ENCODE peak calls at places on chromosomes 3 and 15, in nine cellular contexts. G, A, E, O, T, Z, M, B and U are unnamed samples.

GRCh38 chr15:101067660-101068522 is 148.7 kb downstream of the LRRK1 start:
- DNase-seq in Z (no peak), T (no peak), O (no peak), G (no peak), B (no peak), M (no peak), A (peak), E (no peak), U (no peak)

GRCh38 chr15:22979069-22979698 is 984 bp downstream of the CYFIP1 start:
- DNase-seq in B (peak), O (peak), A (peak), T (peak), M (peak), G (peak), E (peak), Z (peak), U (no peak)

GRCh38 chr15:41603941-41604660 is 45.1 kb downstream of the TYRO3 start:
- DNase-seq in T (peak), M (peak), O (peak), G (peak), B (peak), Z (peak), A (peak), E (peak), U (peak)

GRCh38 chr3:48565591-48566400 is 2.2 kb upstream of the UCN2 start:
- DNase-seq in E (no peak), Z (no peak), B (no peak), O (no peak), M (no peak), T (no peak), A (no peak), G (no peak), U (no peak)

GRCh38 chr3:153614563-153614962 is 452.5 kb downstream of the RAP2B start:
- DNase-seq in T (no peak), E (no peak), Z (no peak), A (no peak), O (no peak), G (no peak), B (no peak), M (no peak), U (no peak)

GRCh38 chr3:42980209-42980608 is 1.1 kb downstream of the GASK1A start:
- DNase-seq in Z (no peak), B (no peak), M (no peak), G (no peak), T (no peak), E (no peak), A (no peak), O (no peak), U (no peak)

GRCh38 chr3:49591615-49592014 is 37.3 kb downstream of the BSN start:
- DNase-seq in B (no peak), T (no peak), M (no peak), A (no peak), E (no peak), G (no peak), Z (no peak), O (no peak), U (no peak)

GRCh38 chr3:69558912-69559311 is 173.0 kb upstream of the FRMD4B start:
- DNase-seq in B (no peak), M (no peak), E (peak), A (peak), O (no peak), Z (no peak), G (peak), T (no peak), U (no peak)

GRCh38 chr3:140050977-140051957 is 116.3 kb downstream of the CLSTN2 start:
- DNase-seq in Z (no peak), G (peak), O (no peak), T (no peak), B (no peak), A (peak), M (no peak), E (no peak), U (no peak)

GRCh38 chr3:30350011-30350410 is 256.4 kb upstream of the TGFBR2 start:
- DNase-seq in G (no peak), A (no peak), O (no peak), E (no peak), Z (no peak), B (no peak), M (no peak), T (no peak), U (no peak)

GRCh38 chr3:140630866-140631265 is 47.0 kb upstream of the TRIM42 start:
- DNase-seq in O (no peak), E (no peak), G (no peak), Z (no peak), T (no peak), B (no peak), M (no peak), A (no peak), U (no peak)

GRCh38 chr3:160956785-160957184 is 148.4 kb downstream of the B3GALNT1 start:
- DNase-seq in Z (no peak), T (no peak), G (no peak), O (no peak), A (no peak), B (no peak), E (no peak), M (no peak), U (no peak)

GRCh38 chr3:11565072-11565471 is 78.6 kb downstream of the VGLL4 start:
- DNase-seq in T (no peak), M (no peak), A (peak), G (no peak), Z (no peak), B (no peak), E (no peak), O (no peak), U (no peak)

GRCh38 chr3:113626513-113627371 is 69.7 kb downstream of the USF3 start:
- DNase-seq in O (peak), T (peak), A (peak), M (no peak), B (no peak), E (peak), Z (no peak), G (peak), U (no peak)

GRCh38 chr15:91921188-91921820 is 67.8 kb downstream of the SLCO3A1 start:
- DNase-seq in O (no peak), E (no peak), B (no peak), G (no peak), M (no peak), Z (no peak), T (no peak), A (no peak), U (no peak)

GRCh38 chr3:190854062-190854461 is 8.4 kb downstream of the GMNC start:
- DNase-seq in M (no peak), Z (no peak), A (no peak), O (no peak), B (no peak), T (no peak), G (no peak), E (no peak), U (no peak)

GRCh38 chr3:184315871-184316661 is 1.7 kb downstream of the EIF4G1 start:
- DNase-seq in A (peak), G (no peak), O (no peak), B (no peak), T (no peak), E (peak), M (peak), Z (no peak), U (no peak)

GRCh38 chr3:87488725-87489124 is 212.3 kb upstream of the POU1F1 start:
- DNase-seq in G (no peak), M (no peak), O (no peak), B (no peak), T (no peak), E (no peak), A (no peak), Z (no peak), U (no peak)

GRCh38 chr15:49467782-49468181 is 44.7 kb downstream of the FGF7 start:
- DNase-seq in O (no peak), B (no peak), Z (no peak), M (no peak), E (no peak), G (no peak), A (no peak), T (no peak), U (no peak)

GRCh38 chr3:194766845-194767244 is 81.2 kb downstream of the FAM43A start:
- DNase-seq in E (no peak), G (peak), Z (no peak), O (no peak), A (no peak), T (no peak), M (no peak), B (no peak), U (no peak)

GRCh38 chr3:194767430-194768207 is 81.9 kb downstream of the FAM43A start:
- DNase-seq in G (peak), T (no peak), A (no peak), Z (no peak), O (no peak), E (no peak), M (no peak), B (no peak), U (peak)

GRCh38 chr3:194772241-194773000 is 86.7 kb downstream of the FAM43A start:
- DNase-seq in T (no peak), G (no peak), M (no peak), A (no peak), Z (no peak), B (no peak), O (no peak), E (no peak), U (peak)

GRCh38 chr3:194768586-194768985 is 82.9 kb downstream of the FAM43A start:
- DNase-seq in Z (no peak), O (no peak), B (peak), G (no peak), T (no peak), A (no peak), M (no peak), E (no peak), U (no peak)

GRCh38 chr3:194769020-194769643 is 83.4 kb downstream of the FAM43A start:
- DNase-seq in A (peak), Z (peak), E (peak), T (peak), M (peak), B (peak), O (peak), G (peak), U (peak)
- TF ChIP-seq POLR2A in A (no peak), Z (no peak), E (no peak), T (no peak), M (no peak), B (no peak), O (no peak), G (peak), U (no peak)

DNA sequence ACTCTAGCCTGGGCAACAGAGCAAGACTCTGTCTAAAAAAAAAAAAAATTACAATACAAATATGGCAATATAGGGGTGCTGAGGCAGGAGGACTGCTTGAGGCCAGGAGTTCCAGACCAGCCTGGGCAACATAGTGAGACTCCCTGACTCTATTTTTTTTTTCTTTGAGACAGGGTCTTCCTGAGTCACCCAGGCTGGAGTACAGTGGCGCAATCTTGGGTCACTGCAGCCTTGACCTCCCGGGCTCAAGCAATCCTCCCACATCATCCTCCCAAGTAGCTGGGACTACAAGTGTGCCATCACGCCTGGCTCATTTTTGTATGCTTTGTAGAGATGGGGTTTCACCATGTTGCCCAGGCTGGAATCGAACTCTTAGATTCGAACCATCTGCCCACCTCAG is 17.3 kb upstream of the RAB11A start:
- DNase-seq in M (no peak), A (no peak), O (no peak), T (no peak), G (no peak), E (no peak), Z (no peak), B (no peak), U (no peak)
- TF ChIP-seq POLR2A in M (no peak), A (no peak), O (no peak), T (no peak), G (no peak), E (no peak), Z (no peak), B (no peak), U (no peak)

DNA sequence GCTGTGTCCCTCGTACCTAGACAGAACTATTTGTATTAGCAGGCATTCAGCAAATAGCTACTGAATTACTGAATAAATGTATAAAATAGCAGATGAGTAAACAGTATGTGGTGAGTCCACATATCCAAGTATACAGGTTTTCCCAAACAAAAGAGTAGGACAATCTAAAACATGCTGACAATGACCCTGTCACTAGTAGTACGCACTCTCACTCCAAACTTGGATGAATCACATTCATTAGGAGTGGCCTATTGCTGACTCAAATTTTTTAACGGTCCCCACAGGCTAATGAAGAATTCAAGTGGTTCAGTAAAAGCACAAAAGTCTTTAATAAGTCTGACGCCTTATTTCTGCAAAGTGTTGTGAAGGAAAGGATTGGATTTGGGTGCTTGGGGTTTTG is 449.3 kb upstream of the THBS1 start:
- DNase-seq in O (no peak), B (no peak), G (no peak), E (no peak), Z (no peak), M (no peak), A (no peak), T (no peak), U (no peak)
- TF ChIP-seq POLR2A in O (no peak), B (no peak), G (no peak), E (no peak), Z (no peak), M (no peak), A (no peak), T (no peak), U (no peak)

GRCh38 chr3:136751259-136752045 is 726 bp downstream of the STAG1 start:
- DNase-seq in G (peak), T (peak), Z (peak), M (peak), E (peak), A (peak), O (peak), B (peak), U (peak)
- TF ChIP-seq POLR2A in G (peak), T (peak), Z (no peak), M (peak), E (no peak), A (no peak), O (no peak), B (no peak), U (no peak)

GRCh38 chr15:67067161-67067853 is 1.9 kb downstream of the SMAD3 start:
- DNase-seq in M (peak), G (no peak), A (no peak), Z (no peak), E (no peak), O (no peak), B (no peak), T (no peak), U (no peak)

GRCh38 chr15:67067930-67068542 is 2.6 kb downstream of the SMAD3 start:
- DNase-seq in M (no peak), T (no peak), A (no peak), Z (no peak), G (no peak), B (no peak), O (no peak), E (no peak), U (no peak)

GRCh38 chr15:67070150-67070549 is 4.7 kb downstream of the SMAD3 start:
- DNase-seq in G (no peak), T (no peak), Z (no peak), E (no peak), O (no peak), A (no peak), M (no peak), B (no peak), U (no peak)

GRCh38 chr15:67070892-67071664 is 5.7 kb downstream of the SMAD3 start:
- DNase-seq in B (no peak), M (no peak), T (no peak), A (no peak), G (no peak), Z (no peak), O (no peak), E (no peak), U (no peak)

DNA sequence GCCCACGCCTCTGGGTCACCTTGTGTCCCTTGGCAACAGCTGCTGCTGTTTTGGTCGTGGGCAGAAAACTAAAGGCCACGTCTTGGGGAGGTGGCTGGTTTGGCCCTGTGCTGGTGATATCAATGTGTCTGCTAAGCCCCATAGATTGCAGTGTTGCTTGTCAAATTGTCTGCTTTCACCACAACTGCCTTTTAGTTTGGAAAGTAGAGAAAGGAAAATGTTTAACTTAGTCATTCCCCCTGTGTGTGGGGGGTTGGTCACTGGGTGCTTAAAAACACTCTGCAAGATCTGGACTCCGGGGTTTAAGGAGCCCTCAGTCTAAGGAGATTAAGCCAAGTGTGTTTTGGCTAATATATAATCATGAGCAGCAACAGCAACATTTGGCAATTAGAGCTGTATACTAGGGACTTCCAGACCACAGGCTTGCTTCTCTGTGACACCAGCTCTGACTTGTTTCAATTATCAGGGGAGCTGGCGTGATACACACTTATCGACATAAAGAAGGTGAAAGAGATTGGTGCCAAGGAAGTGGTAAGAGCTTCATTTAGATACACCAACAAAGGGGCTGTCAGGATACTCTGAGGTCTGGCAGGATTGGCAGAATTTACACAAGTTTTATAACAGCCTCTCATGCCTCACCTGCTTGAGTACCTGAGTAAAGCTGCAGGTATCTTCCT is 3.5 kb downstream of the SMAD3 start:
- DNase-seq in B (no peak), O (no peak), T (no peak), G (no peak), E (no peak), M (no peak), A (no peak), Z (no peak), U (no peak)
- TF ChIP-seq POLR2A in B (no peak), O (no peak), T (no peak), G (no peak), E (no peak), M (no peak), A (no peak), Z (no peak), U (no peak)

GRCh38 chr3:4720316-4721075 is 227.3 kb downstream of the ITPR1 start:
- DNase-seq in O (peak), T (peak), E (peak), G (peak), A (peak), B (no peak), Z (no peak), M (no peak), U (peak)
- TF ChIP-seq POLR2A in O (no peak), T (no peak), E (peak), G (no peak), A (no peak), B (no peak), Z (no peak), M (no peak), U (no peak)

DNA sequence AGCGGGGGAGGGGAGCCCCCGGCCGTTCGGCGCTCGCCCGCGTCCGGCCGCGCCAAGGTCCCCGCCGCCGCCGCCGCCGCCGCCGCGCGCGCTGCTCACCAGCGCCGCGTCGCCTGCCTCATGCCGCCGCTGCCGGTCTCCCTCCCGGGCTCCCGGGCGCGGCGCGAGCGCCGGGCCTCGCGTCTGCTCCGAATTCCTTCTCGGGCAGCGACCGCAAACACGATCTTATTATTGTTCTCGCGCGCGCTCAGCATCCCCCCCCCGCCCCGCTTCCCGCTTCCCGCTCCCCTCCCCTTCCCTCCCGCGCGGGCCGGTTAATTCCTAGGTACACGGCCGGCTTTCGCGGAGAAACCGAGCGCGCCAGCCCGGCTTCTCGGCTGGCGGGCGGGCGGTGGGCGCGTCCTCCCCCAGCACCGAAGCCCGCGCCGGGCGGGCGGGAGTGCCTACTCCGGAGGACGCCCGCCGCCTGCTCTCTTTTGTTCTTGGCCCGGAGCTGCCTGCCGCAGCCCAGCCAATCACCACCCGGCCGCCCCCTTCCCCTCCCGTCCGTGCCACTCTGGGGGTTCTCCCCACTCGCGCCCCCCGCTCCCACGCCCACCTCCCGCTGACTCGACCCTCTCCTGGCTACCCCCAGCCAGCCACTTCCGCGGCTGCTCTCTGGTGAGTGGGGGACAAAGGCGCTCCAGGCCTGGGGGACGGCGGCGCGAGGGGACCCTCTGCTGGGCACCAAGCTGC is at the start of gene HDGFL3:
- DNase-seq in Z (peak), B (peak), O (peak), A (peak), T (peak), G (peak), E (no peak), M (peak), U (no peak)
- TF ChIP-seq POLR2A in Z (peak), B (no peak), O (no peak), A (peak), T (no peak), G (no peak), E (no peak), M (no peak), U (no peak)